ENCODE peak calls at places on chromosomes 3 and 15, in ten cellular contexts. One of them, this sample, is unnamed.

GRCh38 chr3:110133971-110134370 is 796.6 kb upstream of the DPPA4 start:
- DNase-seq in endothelial cell of umbilical vein: no peak
- DNase-seq in NT2/D1: no peak
- DNase-seq in neural progenitor cell: no peak
- DNase-seq in fibroblast of lung: no peak
- DNase-seq in IMR-90: no peak
- DNase-seq in H1: no peak
- DNase-seq in mesendoderm: peak; percentile 14
- DNase-seq in neuronal stem cell: no peak
- DNase-seq in PC-3: no peak
- DNase-seq in this sample: no peak

GRCh38 chr15:58546635-58547627 is 115.1 kb downstream of the LIPC start:
- DNase-seq in endothelial cell of umbilical vein: peak; percentile 77
- DNase-seq in NT2/D1: no peak
- DNase-seq in neural progenitor cell: no peak
- DNase-seq in fibroblast of lung: peak; percentile 99
- DNase-seq in IMR-90: peak; percentile 91
- DNase-seq in H1: no peak
- DNase-seq in mesendoderm: peak; percentile 81
- DNase-seq in neuronal stem cell: no peak
- DNase-seq in PC-3: peak; percentile 96
- DNase-seq in this sample: peak; percentile 73

GRCh38 chr3:48423883-48424695 is 5.8 kb downstream of the PLXNB1 start:
- DNase-seq in endothelial cell of umbilical vein: no peak
- DNase-seq in NT2/D1: no peak
- DNase-seq in neural progenitor cell: no peak
- DNase-seq in fibroblast of lung: no peak
- DNase-seq in IMR-90: no peak
- DNase-seq in H1: no peak
- DNase-seq in mesendoderm: no peak
- DNase-seq in neuronal stem cell: no peak
- DNase-seq in PC-3: no peak
- DNase-seq in this sample: no peak

GRCh38 chr3:4985330-4986174 is 6.3 kb downstream of the BHLHE40 start:
- DNase-seq in endothelial cell of umbilical vein: peak; percentile 90
- DNase-seq in NT2/D1: no peak
- DNase-seq in neural progenitor cell: peak; percentile 11
- DNase-seq in fibroblast of lung: peak; percentile 91
- DNase-seq in IMR-90: peak; percentile 76
- DNase-seq in H1: no peak
- DNase-seq in mesendoderm: peak; percentile 97
- DNase-seq in neuronal stem cell: no peak
- DNase-seq in PC-3: peak; percentile 78
- DNase-seq in this sample: peak; percentile 92

GRCh38 chr3:9351709-9352126 is 11.1 kb upstream of the THUMPD3 start:
- DNase-seq in endothelial cell of umbilical vein: no peak
- DNase-seq in NT2/D1: no peak
- DNase-seq in neural progenitor cell: no peak
- DNase-seq in fibroblast of lung: no peak
- DNase-seq in IMR-90: no peak
- DNase-seq in H1: peak; percentile 47
- DNase-seq in mesendoderm: peak; percentile 92
- DNase-seq in neuronal stem cell: no peak
- DNase-seq in PC-3: peak; percentile 86
- DNase-seq in this sample: peak; percentile 63

GRCh38 chr15:40764766-40765136 is 883 bp downstream of the GCHFR start:
- DNase-seq in endothelial cell of umbilical vein: no peak
- DNase-seq in NT2/D1: no peak
- DNase-seq in neural progenitor cell: no peak
- DNase-seq in fibroblast of lung: no peak
- DNase-seq in IMR-90: no peak
- DNase-seq in H1: no peak
- DNase-seq in mesendoderm: no peak
- DNase-seq in neuronal stem cell: no peak
- DNase-seq in PC-3: no peak
- DNase-seq in this sample: no peak

GRCh38 chr3:30544811-30545210 is 61.6 kb upstream of the TGFBR2 start:
- DNase-seq in endothelial cell of umbilical vein: peak; percentile 99
- DNase-seq in NT2/D1: no peak
- DNase-seq in neural progenitor cell: no peak
- DNase-seq in fibroblast of lung: peak; percentile 85
- DNase-seq in IMR-90: peak; percentile 93
- DNase-seq in H1: no peak
- DNase-seq in mesendoderm: no peak
- DNase-seq in neuronal stem cell: no peak
- DNase-seq in PC-3: peak; percentile 95
- DNase-seq in this sample: peak; percentile 94

GRCh38 chr3:195172285-195172684 is 98.7 kb downstream of the XXYLT1 start:
- DNase-seq in endothelial cell of umbilical vein: peak; percentile 75
- DNase-seq in NT2/D1: no peak
- DNase-seq in neural progenitor cell: no peak
- DNase-seq in fibroblast of lung: peak; percentile 74
- DNase-seq in IMR-90: peak; percentile 45
- DNase-seq in H1: no peak
- DNase-seq in mesendoderm: peak; percentile 81
- DNase-seq in neuronal stem cell: no peak
- DNase-seq in PC-3: no peak
- DNase-seq in this sample: no peak

GRCh38 chr15:88769161-88769971 is 33.9 kb upstream of the ACAN start:
- DNase-seq in endothelial cell of umbilical vein: no peak
- DNase-seq in NT2/D1: no peak
- DNase-seq in neural progenitor cell: peak; percentile 67
- DNase-seq in fibroblast of lung: peak; percentile 32
- DNase-seq in IMR-90: peak; percentile 5
- DNase-seq in H1: no peak
- DNase-seq in mesendoderm: peak; percentile 51
- DNase-seq in neuronal stem cell: no peak
- DNase-seq in PC-3: no peak
- DNase-seq in this sample: peak; percentile 25

GRCh38 chr15:41894791-41895463 is 1.1 kb upstream of the SPTBN5 start:
- DNase-seq in endothelial cell of umbilical vein: peak; percentile 80
- DNase-seq in NT2/D1: no peak
- DNase-seq in neural progenitor cell: no peak
- DNase-seq in fibroblast of lung: peak; percentile 83
- DNase-seq in IMR-90: peak; percentile 78
- DNase-seq in H1: no peak
- DNase-seq in mesendoderm: peak; percentile 49
- DNase-seq in neuronal stem cell: no peak
- DNase-seq in PC-3: peak; percentile 82
- DNase-seq in this sample: peak; percentile 86

GRCh38 chr15:93033434-93034045 is 55.5 kb downstream of the RGMA start:
- DNase-seq in endothelial cell of umbilical vein: no peak
- DNase-seq in NT2/D1: no peak
- DNase-seq in neural progenitor cell: no peak
- DNase-seq in fibroblast of lung: no peak
- DNase-seq in IMR-90: no peak
- DNase-seq in H1: no peak
- DNase-seq in mesendoderm: no peak
- DNase-seq in neuronal stem cell: no peak
- DNase-seq in PC-3: no peak
- DNase-seq in this sample: no peak

GRCh38 chr3:117963858-117964257 is 1070.8 kb downstream of the IGSF11 start:
- DNase-seq in endothelial cell of umbilical vein: no peak
- DNase-seq in NT2/D1: no peak
- DNase-seq in neural progenitor cell: no peak
- DNase-seq in fibroblast of lung: no peak
- DNase-seq in IMR-90: no peak
- DNase-seq in H1: no peak
- DNase-seq in mesendoderm: peak; percentile 59
- DNase-seq in neuronal stem cell: no peak
- DNase-seq in PC-3: no peak
- DNase-seq in this sample: no peak

GRCh38 chr3:43285644-43286043 is 696 bp upstream of the SNRK start:
- DNase-seq in endothelial cell of umbilical vein: no peak
- DNase-seq in NT2/D1: no peak
- DNase-seq in neural progenitor cell: peak; percentile 31
- DNase-seq in fibroblast of lung: no peak
- DNase-seq in IMR-90: no peak
- DNase-seq in H1: no peak
- DNase-seq in mesendoderm: peak; percentile 20
- DNase-seq in neuronal stem cell: peak; percentile 6
- DNase-seq in PC-3: no peak
- DNase-seq in this sample: no peak
- H3K9ac ChIP-seq in endothelial cell of umbilical vein: peak overlapping the region; percentile 86
- H3K9ac ChIP-seq in NT2/D1: peak overlapping the region; percentile 63
- H3K9ac ChIP-seq in neural progenitor cell: no peak overlapping the region
- H3K9ac ChIP-seq in fibroblast of lung: no peak overlapping the region
- H3K9ac ChIP-seq in IMR-90: no peak overlapping the region
- H3K9ac ChIP-seq in H1: no peak overlapping the region
- H3K9ac ChIP-seq in mesendoderm: no peak overlapping the region
- H3K9ac ChIP-seq in neuronal stem cell: no peak overlapping the region
- H3K9ac ChIP-seq in PC-3: peak overlapping the region; percentile 79
- H3K9ac ChIP-seq in this sample: no peak overlapping the region

GRCh38 chr3:196268270-196269163 is 19.0 kb downstream of the PCYT1A start:
- DNase-seq in endothelial cell of umbilical vein: no peak
- DNase-seq in NT2/D1: peak; percentile 65
- DNase-seq in neural progenitor cell: no peak
- DNase-seq in fibroblast of lung: peak; percentile 79
- DNase-seq in IMR-90: peak; percentile 75
- DNase-seq in H1: peak; percentile 31
- DNase-seq in mesendoderm: peak; percentile 92
- DNase-seq in neuronal stem cell: no peak
- DNase-seq in PC-3: peak; percentile 91
- DNase-seq in this sample: peak; percentile 89
- H3K9ac ChIP-seq in endothelial cell of umbilical vein: no peak overlapping the region
- H3K9ac ChIP-seq in NT2/D1: no peak overlapping the region
- H3K9ac ChIP-seq in neural progenitor cell: no peak overlapping the region
- H3K9ac ChIP-seq in fibroblast of lung: no peak overlapping the region
- H3K9ac ChIP-seq in IMR-90: no peak overlapping the region
- H3K9ac ChIP-seq in H1: no peak overlapping the region
- H3K9ac ChIP-seq in mesendoderm: no peak overlapping the region
- H3K9ac ChIP-seq in neuronal stem cell: no peak overlapping the region
- H3K9ac ChIP-seq in PC-3: peak overlapping the region; percentile 5
- H3K9ac ChIP-seq in this sample: no peak overlapping the region

GRCh38 chr3:73031573-73032103 is 29.8 kb upstream of the EBLN2 start:
- DNase-seq in endothelial cell of umbilical vein: no peak
- DNase-seq in NT2/D1: no peak
- DNase-seq in neural progenitor cell: no peak
- DNase-seq in fibroblast of lung: no peak
- DNase-seq in IMR-90: no peak
- DNase-seq in H1: no peak
- DNase-seq in mesendoderm: no peak
- DNase-seq in neuronal stem cell: no peak
- DNase-seq in PC-3: no peak
- DNase-seq in this sample: no peak

GRCh38 chr3:73041537-73041936 is 19.9 kb upstream of the EBLN2 start:
- DNase-seq in endothelial cell of umbilical vein: no peak
- DNase-seq in NT2/D1: no peak
- DNase-seq in neural progenitor cell: no peak
- DNase-seq in fibroblast of lung: no peak
- DNase-seq in IMR-90: no peak
- DNase-seq in H1: no peak
- DNase-seq in mesendoderm: no peak
- DNase-seq in neuronal stem cell: no peak
- DNase-seq in PC-3: no peak
- DNase-seq in this sample: no peak

GRCh38 chr3:73036694-73037368 is 24.6 kb upstream of the EBLN2 start:
- DNase-seq in endothelial cell of umbilical vein: peak; percentile 58
- DNase-seq in NT2/D1: no peak
- DNase-seq in neural progenitor cell: no peak
- DNase-seq in fibroblast of lung: peak; percentile 51
- DNase-seq in IMR-90: no peak
- DNase-seq in H1: no peak
- DNase-seq in mesendoderm: no peak
- DNase-seq in neuronal stem cell: no peak
- DNase-seq in PC-3: peak; percentile 29
- DNase-seq in this sample: peak; percentile 36

DNA sequence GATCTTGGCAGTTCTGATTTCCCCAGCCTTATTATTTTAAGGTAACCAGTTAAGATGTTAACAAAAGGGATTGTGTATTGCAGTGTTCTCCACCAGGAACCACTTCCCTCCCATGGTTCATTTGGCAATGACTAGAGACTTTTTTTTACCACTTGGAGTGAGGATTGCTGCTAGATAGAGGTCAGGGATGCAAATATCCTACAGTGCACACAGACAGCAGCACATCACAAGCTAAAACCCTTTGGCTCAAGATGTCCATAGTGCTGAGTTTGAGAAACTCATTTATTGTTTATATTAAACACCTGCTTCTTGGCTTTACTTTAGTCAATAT is 24.1 kb upstream of the EBLN2 start:
- DNase-seq in endothelial cell of umbilical vein: peak; percentile 51
- DNase-seq in NT2/D1: no peak
- DNase-seq in neural progenitor cell: no peak
- DNase-seq in fibroblast of lung: peak; percentile 66
- DNase-seq in IMR-90: peak; percentile 41
- DNase-seq in H1: no peak
- DNase-seq in mesendoderm: peak; percentile 87
- DNase-seq in neuronal stem cell: no peak
- DNase-seq in PC-3: peak; percentile 14
- DNase-seq in this sample: no peak
- H3K9ac ChIP-seq in endothelial cell of umbilical vein: no peak overlapping the region
- H3K9ac ChIP-seq in NT2/D1: no peak overlapping the region
- H3K9ac ChIP-seq in neural progenitor cell: no peak overlapping the region
- H3K9ac ChIP-seq in fibroblast of lung: no peak overlapping the region
- H3K9ac ChIP-seq in IMR-90: no peak overlapping the region
- H3K9ac ChIP-seq in H1: no peak overlapping the region
- H3K9ac ChIP-seq in mesendoderm: no peak overlapping the region
- H3K9ac ChIP-seq in neuronal stem cell: no peak overlapping the region
- H3K9ac ChIP-seq in PC-3: no peak overlapping the region
- H3K9ac ChIP-seq in this sample: no peak overlapping the region

GRCh38 chr15:36667296-36667695 is 87.9 kb downstream of the CDIN1 start:
- DNase-seq in endothelial cell of umbilical vein: no peak
- DNase-seq in NT2/D1: no peak
- DNase-seq in neural progenitor cell: no peak
- DNase-seq in fibroblast of lung: no peak
- DNase-seq in IMR-90: no peak
- DNase-seq in H1: no peak
- DNase-seq in mesendoderm: no peak
- DNase-seq in neuronal stem cell: no peak
- DNase-seq in PC-3: no peak
- DNase-seq in this sample: no peak

GRCh38 chr15:36661042-36661441 is 81.6 kb downstream of the CDIN1 start:
- DNase-seq in endothelial cell of umbilical vein: no peak
- DNase-seq in NT2/D1: no peak
- DNase-seq in neural progenitor cell: no peak
- DNase-seq in fibroblast of lung: no peak
- DNase-seq in IMR-90: no peak
- DNase-seq in H1: no peak
- DNase-seq in mesendoderm: no peak
- DNase-seq in neuronal stem cell: no peak
- DNase-seq in PC-3: no peak
- DNase-seq in this sample: no peak

GRCh38 chr15:36671017-36671416 is 91.6 kb downstream of the CDIN1 start:
- DNase-seq in endothelial cell of umbilical vein: no peak
- DNase-seq in NT2/D1: no peak
- DNase-seq in neural progenitor cell: no peak
- DNase-seq in fibroblast of lung: no peak
- DNase-seq in IMR-90: no peak
- DNase-seq in H1: no peak
- DNase-seq in mesendoderm: no peak
- DNase-seq in neuronal stem cell: no peak
- DNase-seq in PC-3: no peak
- DNase-seq in this sample: no peak

DNA sequence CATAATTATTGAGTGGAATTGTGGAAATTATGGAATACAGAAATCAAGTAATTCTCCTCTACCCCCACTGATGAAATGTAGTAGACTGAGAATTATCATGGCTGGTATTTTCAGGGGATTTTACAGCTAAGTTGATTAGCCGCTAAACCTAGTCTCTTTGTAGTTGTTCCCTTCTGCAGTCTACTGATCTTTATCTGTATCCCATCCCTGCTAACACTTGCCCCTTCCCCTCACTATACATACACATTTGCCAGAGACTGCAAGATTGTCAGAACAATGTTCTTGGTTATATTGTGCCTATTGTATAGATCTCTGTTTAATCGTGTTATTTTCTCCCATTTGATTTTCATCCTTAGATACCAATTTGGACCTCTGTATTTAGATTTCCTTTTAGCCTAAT is 86.8 kb downstream of the CDIN1 start:
- DNase-seq in endothelial cell of umbilical vein: no peak
- DNase-seq in NT2/D1: no peak
- DNase-seq in neural progenitor cell: no peak
- DNase-seq in fibroblast of lung: no peak
- DNase-seq in IMR-90: no peak
- DNase-seq in H1: no peak
- DNase-seq in mesendoderm: peak; percentile 36
- DNase-seq in neuronal stem cell: no peak
- DNase-seq in PC-3: no peak
- DNase-seq in this sample: no peak
- H3K9ac ChIP-seq in endothelial cell of umbilical vein: no peak overlapping the region
- H3K9ac ChIP-seq in NT2/D1: no peak overlapping the region
- H3K9ac ChIP-seq in neural progenitor cell: no peak overlapping the region
- H3K9ac ChIP-seq in fibroblast of lung: no peak overlapping the region
- H3K9ac ChIP-seq in IMR-90: no peak overlapping the region
- H3K9ac ChIP-seq in H1: no peak overlapping the region
- H3K9ac ChIP-seq in mesendoderm: no peak overlapping the region
- H3K9ac ChIP-seq in neuronal stem cell: no peak overlapping the region
- H3K9ac ChIP-seq in PC-3: no peak overlapping the region
- H3K9ac ChIP-seq in this sample: no peak overlapping the region